ENCODE peak calls at places on chromosome 5, in six cellular contexts. One of them, this sample, is unnamed.
A peak's percentile ranks its signal among the peaks of the same experiment; 100 is the strongest.

GRCh38 chr5:21152611-21153010 is 1164.6 kb upstream of the CDH18 start:
- DNase-seq in GM23248: peak; percentile 34
- DNase-seq in PC-9: peak; percentile 91
- DNase-seq in neural progenitor cell: no peak
- DNase-seq in MM.1S: no peak
- DNase-seq in astrocyte: peak; percentile 96
- DNase-seq in this sample: peak; percentile 100

GRCh38 chr5:107026098-107026497 is 644.6 kb downstream of the EFNA5 start:
- DNase-seq in astrocyte: no peak
- DNase-seq in PC-9: no peak
- DNase-seq in MM.1S: no peak
- DNase-seq in neural progenitor cell: no peak
- DNase-seq in GM23248: no peak
- DNase-seq in this sample: no peak

GRCh38 chr5:93579561-93580386 is 1.2 kb downstream of the NR2F1-AS1 start:
- DNase-seq in MM.1S: no peak
- DNase-seq in neural progenitor cell: peak; percentile 76
- DNase-seq in GM23248: peak; percentile 77
- DNase-seq in astrocyte: no peak
- DNase-seq in PC-9: no peak
- DNase-seq in this sample: peak; percentile 51

GRCh38 chr5:38420246-38420645 is 136.2 kb downstream of the LIFR start:
- DNase-seq in PC-9: no peak
- DNase-seq in GM23248: peak; percentile 74
- DNase-seq in neural progenitor cell: no peak
- DNase-seq in astrocyte: no peak
- DNase-seq in MM.1S: no peak
- DNase-seq in this sample: no peak

GRCh38 chr5:141338538-141339306 is at the start of gene PCDHGA2:
- DNase-seq in PC-9: no peak
- DNase-seq in GM23248: peak; percentile 72
- DNase-seq in MM.1S: peak; percentile 37
- DNase-seq in astrocyte: peak; percentile 28
- DNase-seq in neural progenitor cell: peak; percentile 54
- DNase-seq in this sample: peak; percentile 12

GRCh38 chr5:67156976-67157583 is 39.5 kb downstream of the CD180 start:
- DNase-seq in astrocyte: peak; percentile 10
- DNase-seq in PC-9: no peak
- DNase-seq in neural progenitor cell: peak; percentile 49
- DNase-seq in MM.1S: peak; percentile 49
- DNase-seq in GM23248: peak; percentile 50
- DNase-seq in this sample: peak; percentile 63

GRCh38 chr5:1292139-1292538 is 2.7 kb downstream of the TERT start:
- DNase-seq in neural progenitor cell: no peak
- DNase-seq in PC-9: no peak
- DNase-seq in MM.1S: no peak
- DNase-seq in astrocyte: no peak
- DNase-seq in GM23248: no peak
- DNase-seq in this sample: no peak

GRCh38 chr5:169944922-169945675 is 35.2 kb downstream of the INSYN2B start:
- DNase-seq in MM.1S: no peak
- DNase-seq in neural progenitor cell: no peak
- DNase-seq in astrocyte: no peak
- DNase-seq in GM23248: peak; percentile 58
- DNase-seq in PC-9: no peak
- DNase-seq in this sample: no peak

GRCh38 chr5:43769576-43770352 is 166.8 kb downstream of the NNT start:
- DNase-seq in astrocyte: peak; percentile 8
- DNase-seq in PC-9: no peak
- DNase-seq in MM.1S: no peak
- DNase-seq in neural progenitor cell: no peak
- DNase-seq in GM23248: peak; percentile 94
- DNase-seq in this sample: no peak

GRCh38 chr5:100828071-100828689 is 74.9 kb downstream of the ST8SIA4 start:
- DNase-seq in GM23248: peak; percentile 4
- DNase-seq in MM.1S: no peak
- DNase-seq in PC-9: no peak
- DNase-seq in neural progenitor cell: no peak
- DNase-seq in astrocyte: no peak
- DNase-seq in this sample: no peak

GRCh38 chr5:117220730-117221129 is 646.1 kb upstream of the SEMA6A start:
- DNase-seq in neural progenitor cell: no peak
- DNase-seq in PC-9: no peak
- DNase-seq in astrocyte: no peak
- DNase-seq in MM.1S: no peak
- DNase-seq in GM23248: no peak
- DNase-seq in this sample: no peak

GRCh38 chr5:132877938-132878337 is 4.5 kb downstream of the LEAP2 start:
- DNase-seq in PC-9: no peak
- DNase-seq in MM.1S: no peak
- DNase-seq in GM23248: peak; percentile 45
- DNase-seq in astrocyte: peak; percentile 65
- DNase-seq in neural progenitor cell: no peak
- DNase-seq in this sample: peak; percentile 16

GRCh38 chr5:172630961-172631360 is 10.1 kb upstream of the NEURL1B start:
- DNase-seq in neural progenitor cell: no peak
- DNase-seq in MM.1S: no peak
- DNase-seq in astrocyte: no peak
- DNase-seq in GM23248: no peak
- DNase-seq in PC-9: no peak
- DNase-seq in this sample: no peak

GRCh38 chr5:116544542-116545241 is 29.9 kb downstream of the SEMA6A start:
- DNase-seq in MM.1S: no peak
- DNase-seq in neural progenitor cell: no peak
- DNase-seq in astrocyte: no peak
- DNase-seq in PC-9: no peak
- DNase-seq in GM23248: no peak
- DNase-seq in this sample: no peak

GRCh38 chr5:120464627-120465280 is 654 bp downstream of the PRR16 start:
- DNase-seq in MM.1S: no peak
- DNase-seq in astrocyte: peak; percentile 41
- DNase-seq in neural progenitor cell: peak; percentile 41
- DNase-seq in PC-9: no peak
- DNase-seq in GM23248: peak; percentile 80
- DNase-seq in this sample: peak; percentile 25

GRCh38 chr5:170434953-170435605 is 45.9 kb upstream of the KCNMB1 start:
- DNase-seq in neural progenitor cell: peak; percentile 78
- DNase-seq in GM23248: peak; percentile 69
- DNase-seq in MM.1S: peak; percentile 33
- DNase-seq in PC-9: peak; percentile 39
- DNase-seq in astrocyte: peak; percentile 4
- DNase-seq in this sample: peak; percentile 55

GRCh38 chr5:41869739-41870620 is at the start of gene OXCT1:
- DNase-seq in astrocyte: peak; percentile 75
- DNase-seq in MM.1S: peak; percentile 96
- DNase-seq in PC-9: peak; percentile 66
- DNase-seq in neural progenitor cell: peak; percentile 95
- DNase-seq in GM23248: peak; percentile 95
- DNase-seq in this sample: peak; percentile 93
- H3K79me2 ChIP-seq in astrocyte: peaks cover 32% of the 10 kb centered on the region
- H3K79me2 ChIP-seq in MM.1S: peaks cover 49% of the 10 kb centered on the region
- H3K79me2 ChIP-seq in PC-9: no peaks in the 10 kb centered on the region
- H3K79me2 ChIP-seq in neural progenitor cell: peaks cover 34% of the 10 kb centered on the region
- H3K79me2 ChIP-seq in GM23248: peaks cover 34% of the 10 kb centered on the region
- H3K79me2 ChIP-seq in this sample: peaks cover 34% of the 10 kb centered on the region

GRCh38 chr5:97000391-97000790 is 64.5 kb downstream of the LNPEP start:
- DNase-seq in neural progenitor cell: no peak
- DNase-seq in GM23248: no peak
- DNase-seq in astrocyte: no peak
- DNase-seq in MM.1S: no peak
- DNase-seq in PC-9: no peak
- DNase-seq in this sample: no peak
- H3K36me3 ChIP-seq in neural progenitor cell: no peaks in the 10 kb centered on the region
- H3K36me3 ChIP-seq in GM23248: peaks cover 12% of the 10 kb centered on the region
- H3K36me3 ChIP-seq in astrocyte: peaks cover 3% of the 10 kb centered on the region
- H3K36me3 ChIP-seq in MM.1S: peaks cover 4% of the 10 kb centered on the region
- H3K36me3 ChIP-seq in PC-9: peaks cover 4% of the 10 kb centered on the region
- H3K36me3 ChIP-seq in this sample: no peaks in the 10 kb centered on the region

GRCh38 chr5:54518146-54519082 is 855 bp downstream of the SNX18 start:
- DNase-seq in MM.1S: peak; percentile 42
- DNase-seq in neural progenitor cell: peak; percentile 80
- DNase-seq in GM23248: peak; percentile 76
- DNase-seq in PC-9: no peak
- DNase-seq in astrocyte: no peak
- DNase-seq in this sample: peak; percentile 21
- H3K79me2 ChIP-seq in MM.1S: peaks cover 57% of the 10 kb centered on the region
- H3K79me2 ChIP-seq in neural progenitor cell: peaks cover 55% of the 10 kb centered on the region
- H3K79me2 ChIP-seq in GM23248: peaks cover 57% of the 10 kb centered on the region
- H3K79me2 ChIP-seq in PC-9: peaks cover 52% of the 10 kb centered on the region
- H3K79me2 ChIP-seq in astrocyte: peaks cover 54% of the 10 kb centered on the region
- H3K79me2 ChIP-seq in this sample: peaks cover 53% of the 10 kb centered on the region

GRCh38 chr5:95730730-95731570 is at the start of gene RHOBTB3:
- DNase-seq in GM23248: peak; percentile 92
- DNase-seq in astrocyte: peak; percentile 90
- DNase-seq in PC-9: peak; percentile 71
- DNase-seq in MM.1S: peak; percentile 60
- DNase-seq in neural progenitor cell: peak; percentile 89
- DNase-seq in this sample: peak; percentile 76
- H3K36me3 ChIP-seq in GM23248: peaks cover 3% of the 10 kb centered on the region
- H3K36me3 ChIP-seq in astrocyte: peaks cover 3% of the 10 kb centered on the region
- H3K36me3 ChIP-seq in PC-9: peaks cover 4% of the 10 kb centered on the region
- H3K36me3 ChIP-seq in MM.1S: no peaks in the 10 kb centered on the region
- H3K36me3 ChIP-seq in neural progenitor cell: no peaks in the 10 kb centered on the region
- H3K36me3 ChIP-seq in this sample: no peaks in the 10 kb centered on the region

DNA sequence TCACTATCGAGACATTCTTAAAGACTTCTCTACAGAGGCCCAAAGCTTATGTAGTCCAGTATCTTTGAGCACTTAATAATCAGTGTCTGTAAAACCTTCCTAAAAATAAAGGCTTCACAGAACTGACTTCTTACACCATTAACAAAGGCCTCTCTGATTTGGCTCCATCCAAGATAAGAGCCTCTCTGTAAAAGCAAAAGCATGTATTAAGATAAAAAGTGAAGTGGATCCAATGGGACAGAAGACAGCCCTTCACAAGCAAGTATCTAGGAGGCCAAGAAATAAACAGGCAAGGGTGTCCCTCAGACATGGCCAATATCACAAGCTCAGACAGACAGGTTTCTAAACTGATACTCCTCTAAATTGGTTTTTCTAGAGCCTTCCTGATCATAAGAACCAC is 11.9 kb downstream of the LHFPL2 start:
- DNase-seq in neural progenitor cell: no peak
- DNase-seq in astrocyte: no peak
- DNase-seq in MM.1S: no peak
- DNase-seq in PC-9: no peak
- DNase-seq in GM23248: no peak
- DNase-seq in this sample: no peak
- H3K79me2 ChIP-seq in neural progenitor cell: peaks cover 77% of the 10 kb centered on the region
- H3K79me2 ChIP-seq in astrocyte: peaks cover 88% of the 10 kb centered on the region
- H3K79me2 ChIP-seq in MM.1S: no peaks in the 10 kb centered on the region
- H3K79me2 ChIP-seq in PC-9: peaks cover 66% of the 10 kb centered on the region
- H3K79me2 ChIP-seq in GM23248: peaks cover 73% of the 10 kb centered on the region
- H3K79me2 ChIP-seq in this sample: peaks cover 83% of the 10 kb centered on the region

GRCh38 chr5:150447188-150447587 is 2.4 kb downstream of the RPS14 start:
- DNase-seq in MM.1S: no peak
- DNase-seq in GM23248: no peak
- DNase-seq in astrocyte: no peak
- DNase-seq in PC-9: no peak
- DNase-seq in neural progenitor cell: no peak
- DNase-seq in this sample: no peak
- H3K36me3 ChIP-seq in MM.1S: peaks cover 26% of the 10 kb centered on the region
- H3K36me3 ChIP-seq in GM23248: peaks cover 50% of the 10 kb centered on the region
- H3K36me3 ChIP-seq in astrocyte: peaks cover 47% of the 10 kb centered on the region
- H3K36me3 ChIP-seq in PC-9: peaks cover 54% of the 10 kb centered on the region
- H3K36me3 ChIP-seq in neural progenitor cell: peaks cover 11% of the 10 kb centered on the region
- H3K36me3 ChIP-seq in this sample: peaks cover 59% of the 10 kb centered on the region

GRCh38 chr5:69237877-69238276 is 3.2 kb downstream of the CDK7 start:
- DNase-seq in neural progenitor cell: no peak
- DNase-seq in PC-9: no peak
- DNase-seq in astrocyte: no peak
- DNase-seq in MM.1S: no peak
- DNase-seq in GM23248: no peak
- DNase-seq in this sample: no peak
- H3K79me2 ChIP-seq in neural progenitor cell: peaks cover 78% of the 10 kb centered on the region
- H3K79me2 ChIP-seq in PC-9: peaks cover 77% of the 10 kb centered on the region
- H3K79me2 ChIP-seq in astrocyte: peaks cover 76% of the 10 kb centered on the region
- H3K79me2 ChIP-seq in MM.1S: peaks cover 60% of the 10 kb centered on the region
- H3K79me2 ChIP-seq in GM23248: peaks cover 74% of the 10 kb centered on the region
- H3K79me2 ChIP-seq in this sample: peaks cover 62% of the 10 kb centered on the region

GRCh38 chr5:145853952-145854351 is 18.8 kb upstream of the PRELID2 start:
- DNase-seq in PC-9: no peak
- DNase-seq in MM.1S: no peak
- DNase-seq in neural progenitor cell: no peak
- DNase-seq in GM23248: no peak
- DNase-seq in astrocyte: no peak
- DNase-seq in this sample: no peak
- H3K36me3 ChIP-seq in PC-9: no peaks in the 10 kb centered on the region
- H3K36me3 ChIP-seq in MM.1S: no peaks in the 10 kb centered on the region
- H3K36me3 ChIP-seq in neural progenitor cell: no peaks in the 10 kb centered on the region
- H3K36me3 ChIP-seq in GM23248: no peaks in the 10 kb centered on the region
- H3K36me3 ChIP-seq in astrocyte: no peaks in the 10 kb centered on the region
- H3K36me3 ChIP-seq in this sample: no peaks in the 10 kb centered on the region